ENCODE peak calls at places on chromosomes 12 and 14, in seven cellular contexts. H is breast epithelium, B is endothelial cell of umbilical vein, W is stomach, C is HCT116, K is transverse colon, V is HL-60. T is an unnamed sample. For H3K27me3, the result is how much of the 10 kb centered on the place peaks cover.

GRCh38 chr14:41461380-41461779 is 145.3 kb upstream of the LRFN5 start:
- DNase-seq in H (no peak), B (no peak), W (no peak), C (no peak), K (no peak), V (no peak), T (no peak)

GRCh38 chr12:89179983-89180382 is 172.3 kb downstream of the DUSP6 start:
- DNase-seq in H (no peak), B (peak), W (no peak), C (no peak), K (peak), V (peak), T (no peak)

GRCh38 chr12:56358836-56359532 is 923 bp downstream of the STAT2 start:
- DNase-seq in H (no peak), B (no peak), W (no peak), C (no peak), K (peak), V (peak), T (no peak)

GRCh38 chr12:116196752-116197718 is 80.5 kb downstream of the MED13L start:
- DNase-seq in H (no peak), B (no peak), W (no peak), C (no peak), K (no peak), V (no peak), T (no peak)

GRCh38 chr12:32671930-32672785 is 6.9 kb upstream of the DNM1L start:
- DNase-seq in H (no peak), B (peak), W (peak), C (peak), K (peak), V (peak), T (no peak)

GRCh38 chr12:26651566-26652188 is 181.3 kb downstream of the ITPR2 start:
- DNase-seq in H (no peak), B (peak), W (peak), C (peak), K (peak), V (peak), T (no peak)

GRCh38 chr12:54286042-54286931 is 5.8 kb downstream of the HNRNPA1 start:
- DNase-seq in H (no peak), B (no peak), W (no peak), C (no peak), K (no peak), V (no peak), T (no peak)

GRCh38 chr12:59151243-59151642 is 230.9 kb upstream of the LRIG3 start:
- DNase-seq in H (no peak), B (no peak), W (no peak), C (no peak), K (no peak), V (no peak), T (no peak)

GRCh38 chr12:93315907-93316622 is 61.7 kb upstream of the NUDT4 start:
- DNase-seq in H (no peak), B (peak), W (no peak), C (no peak), K (no peak), V (no peak), T (no peak)

GRCh38 chr14:71400821-71401447 is 493.7 kb downstream of the PCNX1 start:
- DNase-seq in H (no peak), B (peak), W (no peak), C (no peak), K (no peak), V (no peak), T (no peak)

GRCh38 chr14:41606249-41607118 is at the start of gene LRFN5:
- DNase-seq in H (no peak), B (no peak), W (no peak), C (no peak), K (no peak), V (no peak), T (no peak)

GRCh38 chr14:88911811-88912210 is 87.4 kb downstream of the TTC8 start:
- DNase-seq in H (no peak), B (no peak), W (no peak), C (no peak), K (no peak), V (no peak), T (no peak)

GRCh38 chr12:79681008-79681590 is 9.7 kb downstream of the PAWR start:
- DNase-seq in H (no peak), B (peak), W (no peak), C (no peak), K (no peak), V (no peak), T (no peak)

GRCh38 chr12:56758728-56759269 is 4.3 kb upstream of the HSD17B6 start:
- DNase-seq in H (no peak), B (no peak), W (no peak), C (no peak), K (no peak), V (no peak), T (no peak)

GRCh38 chr12:75766263-75767160 is 255.1 kb upstream of the KRR1 start:
- DNase-seq in H (no peak), B (peak), W (no peak), C (peak), K (no peak), V (no peak), T (no peak)

GRCh38 chr12:81450920-81451739 is 308.0 kb downstream of the PPFIA2 start:
- DNase-seq in H (no peak), B (peak), W (no peak), C (peak), K (no peak), V (peak), T (no peak)

GRCh38 chr14:86712176-86712575 is 1182.2 kb downstream of the FLRT2 start:
- DNase-seq in H (no peak), B (no peak), W (no peak), C (no peak), K (no peak), V (peak), T (no peak)

GRCh38 chr12:58408516-58408915 is 467.1 kb downstream of the ATP23 start:
- DNase-seq in H (no peak), B (peak), W (no peak), C (no peak), K (no peak), V (no peak), T (no peak)

GRCh38 chr14:75011356-75012097 is 8.8 kb downstream of the EIF2B2 start:
- DNase-seq in H (no peak), B (peak), W (no peak), C (no peak), K (no peak), V (no peak), T (no peak)

GRCh38 chr12:110269622-110270124 is 11.4 kb upstream of the ATP2A2 start:
- DNase-seq in H (no peak), B (peak), W (no peak), C (no peak), K (no peak), V (no peak), T (no peak)

GRCh38 chr14:102363182-102363952 is 626 bp downstream of the TECPR2 start:
- DNase-seq in H (no peak), B (peak), W (peak), C (no peak), K (peak), V (no peak), T (no peak)

GRCh38 chr14:64232095-64232830 is 61.9 kb downstream of the ESR2 start:
- DNase-seq in H (no peak), B (peak), W (no peak), C (no peak), K (no peak), V (no peak), T (no peak)

GRCh38 chr14:105313381-105314286 is 914 bp upstream of the PACS2 start:
- DNase-seq in H (no peak), B (peak), W (peak), C (no peak), K (peak), V (no peak), T (no peak)

GRCh38 chr12:94673951-94674570 is 23.7 kb upstream of the TMCC3 start:
- DNase-seq in H (no peak), B (peak), W (no peak), C (no peak), K (no peak), V (no peak), T (no peak)

GRCh38 chr12:55970775-55971174 is 3.1 kb upstream of the RAB5B start:
- DNase-seq in H (no peak), B (no peak), W (no peak), C (no peak), K (no peak), V (no peak), T (no peak)

GRCh38 chr12:6343518-6343917 is 1.6 kb upstream of the TNFRSF1A start:
- DNase-seq in H (no peak), B (no peak), W (no peak), C (no peak), K (no peak), V (no peak), T (no peak)

GRCh38 chr12:121467638-121468403 is 67.9 kb downstream of the RNF34 start:
- DNase-seq in H (no peak), B (peak), W (no peak), C (no peak), K (peak), V (no peak), T (no peak)

GRCh38 chr14:55133416-55133815 is 4.4 kb downstream of the LGALS3 start:
- DNase-seq in H (no peak), B (peak), W (no peak), C (peak), K (no peak), V (no peak), T (no peak)

GRCh38 chr12:106292339-106292738 is 10.2 kb upstream of the TCP11L2 start:
- DNase-seq in H (no peak), B (no peak), W (no peak), C (no peak), K (no peak), V (no peak), T (no peak)

GRCh38 chr14:72786377-72787350 is 107.2 kb downstream of the DPF3 start:
- DNase-seq in H (no peak), B (no peak), W (no peak), C (no peak), K (no peak), V (no peak), T (peak)

GRCh38 chr12:77685112-77685511 is 145.6 kb upstream of the NAV3 start:
- DNase-seq in H (no peak), B (peak), W (peak), C (peak), K (peak), V (peak), T (no peak)

GRCh38 chr14:52131640-52132320 is 62.9 kb upstream of the NID2 start:
- DNase-seq in H (no peak), B (peak), W (peak), C (peak), K (peak), V (no peak), T (no peak)

GRCh38 chr14:62084020-62084419 is 321.8 kb downstream of the SNAPC1 start:
- DNase-seq in H (no peak), B (no peak), W (no peak), C (no peak), K (no peak), V (no peak), T (no peak)

GRCh38 chr12:76883826-76884225 is 5.0 kb upstream of the CSRP2 start:
- DNase-seq in H (no peak), B (no peak), W (no peak), C (no peak), K (no peak), V (no peak), T (no peak)

GRCh38 chr12:14664434-14665023 is 31.9 kb downstream of the GUCY2C start:
- DNase-seq in H (no peak), B (peak), W (peak), C (peak), K (peak), V (peak), T (no peak)

GRCh38 chr12:92164712-92165111 is 19.1 kb upstream of the BTG1 start:
- DNase-seq in H (no peak), B (no peak), W (no peak), C (no peak), K (no peak), V (no peak), T (no peak)

GRCh38 chr14:74763803-74764531 is 851 bp downstream of the YLPM1 start:
- DNase-seq in H (no peak), B (peak), W (no peak), C (no peak), K (peak), V (no peak), T (no peak)

GRCh38 chr14:54310151-54310851 is 86.5 kb upstream of the CDKN3 start:
- DNase-seq in H (no peak), B (no peak), W (no peak), C (no peak), K (no peak), V (no peak), T (no peak)

GRCh38 chr12:3469711-3470110 is 21.3 kb upstream of the PRMT8 start:
- DNase-seq in H (no peak), B (no peak), W (no peak), C (no peak), K (no peak), V (no peak), T (no peak)
- H3K27me3 ChIP-seq in H (under half), B (under half), W (under half), C (under half), K (under half), V (under half), T (under half)

GRCh38 chr12:96078281-96078761 is 42.9 kb upstream of the LTA4H start:
- DNase-seq in H (peak), B (peak), W (peak), C (no peak), K (no peak), V (no peak), T (no peak)
- TF ChIP-seq POLR2AphosphoS5 in H (no peak), B (no peak), W (no peak), C (no peak), K (peak), V (no peak), T (peak)

DNA sequence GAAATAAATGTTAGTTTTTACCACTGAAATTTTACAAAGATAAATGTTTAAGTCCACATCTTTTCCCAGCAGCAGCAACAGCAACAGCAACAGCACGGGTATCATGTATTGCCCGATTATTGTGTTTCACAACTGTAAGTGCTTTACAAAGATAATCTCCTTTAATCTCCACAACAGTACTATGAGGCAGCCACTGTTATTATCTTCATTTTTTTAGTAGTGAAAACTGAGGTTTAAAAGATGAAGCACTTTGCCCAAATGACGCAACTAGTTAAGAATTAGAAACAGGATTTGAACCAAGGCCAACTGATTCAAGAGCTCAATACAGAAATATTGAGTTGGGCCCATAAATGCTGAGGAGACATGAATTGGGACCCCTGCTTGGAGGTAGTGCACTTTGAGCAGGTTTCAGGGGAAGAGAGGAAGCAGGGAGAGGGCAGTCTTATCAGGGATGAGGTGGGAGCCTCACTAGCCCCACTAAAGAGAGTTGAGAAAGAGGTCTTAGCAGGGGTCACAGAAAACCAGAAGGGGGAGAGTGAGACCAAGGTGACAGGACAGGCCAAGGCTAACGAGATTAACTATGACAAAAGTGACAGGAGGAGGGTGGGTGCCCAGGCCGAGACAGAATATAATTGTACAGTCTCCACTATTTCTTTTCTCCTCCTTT is 15.3 kb downstream of the KRT2 start:
- DNase-seq in H (no peak), B (no peak), W (no peak), C (no peak), K (no peak), V (no peak), T (peak)
- H3K27me3 ChIP-seq in H (under half), B (under half), W (under half), C (under half), K (under half), V (under half), T (under half)

GRCh38 chr14:49687942-49688700 is at the start of gene POLE2:
- DNase-seq in H (peak), B (peak), W (peak), C (peak), K (peak), V (peak), T (no peak)
- TF ChIP-seq POLR2AphosphoS5 in H (no peak), B (peak), W (no peak), C (peak), K (no peak), V (peak), T (peak)

GRCh38 chr12:1877169-1877878 is 41.1 kb downstream of the CACNA2D4 start:
- DNase-seq in H (no peak), B (no peak), W (no peak), C (no peak), K (no peak), V (no peak), T (peak)
- H3K27me3 ChIP-seq in H (under half), B (under half), W (under half), C (under half), K (under half), V (under half), T (under half)